ENCODE peak calls at places on chromosomes 6 and 20, in seven cellular contexts. L is cardiac muscle cell, R is PC-3, N is AG04450, T is lung, U is tibial artery, K is adrenal gland. A is an unnamed sample.
A peak's percentile ranks its signal among the peaks of the same experiment; 100 is the strongest.

GRCh38 chr6:131816869-131817268 is 9.0 kb downstream of the ENPP1 start:
- DNase-seq in L (no peak), R (no peak), N (no peak), T (no peak), U (no peak), K (no peak), A (no peak)

GRCh38 chr20:23655551-23656211 is 17.9 kb upstream of the CST3 start:
- DNase-seq in L (peak; percentile 33), R (no peak), N (no peak), T (peak; percentile 64), U (peak; percentile 85), K (no peak), A (peak; percentile 61)

GRCh38 chr6:157238346-157238745 is 85.0 kb downstream of the TMEM242 start:
- DNase-seq in L (no peak), R (no peak), N (no peak), T (no peak), U (peak; percentile 29), K (no peak), A (no peak)

GRCh38 chr6:33080127-33081089 is 4.6 kb downstream of the HLA-DPB1 start:
- DNase-seq in L (peak; percentile 82), R (no peak), N (no peak), T (peak; percentile 55), U (peak; percentile 86), K (peak; percentile 80), A (peak; percentile 73)

GRCh38 chr20:3447321-3447720 is 23.5 kb upstream of the ATRN start:
- DNase-seq in L (no peak), R (no peak), N (no peak), T (no peak), U (no peak), K (no peak), A (no peak)

GRCh38 chr6:31784270-31784925 is 7.3 kb upstream of the VWA7 start:
- DNase-seq in L (no peak), R (no peak), N (no peak), T (no peak), U (no peak), K (no peak), A (no peak)

GRCh38 chr20:38353298-38353697 is 7.0 kb downstream of the LBP start:
- DNase-seq in L (peak; percentile 48), R (no peak), N (no peak), T (no peak), U (no peak), K (no peak), A (no peak)

GRCh38 chr6:44234101-44235090 is 11.0 kb downstream of the SLC29A1 start:
- DNase-seq in L (peak; percentile 89), R (peak; percentile 60), N (peak; percentile 47), T (no peak), U (peak; percentile 94), K (peak; percentile 96), A (peak; percentile 90)

GRCh38 chr20:53839423-53840176 is 230.8 kb downstream of the BCAS1 start:
- DNase-seq in L (no peak), R (peak; percentile 43), N (no peak), T (peak; percentile 30), U (no peak), K (peak; percentile 55), A (peak; percentile 26)

GRCh38 chr20:49559411-49560081 is 8.4 kb downstream of the PTGIS start:
- DNase-seq in L (peak; percentile 95), R (no peak), N (no peak), T (no peak), U (no peak), K (peak; percentile 23), A (no peak)

GRCh38 chr20:63312268-63312667 is 19.3 kb downstream of the COL20A1 start:
- DNase-seq in L (no peak), R (no peak), N (no peak), T (no peak), U (no peak), K (no peak), A (peak; percentile 8)

GRCh38 chr20:22775671-22776139 is 191.3 kb upstream of the FOXA2 start:
- DNase-seq in L (peak; percentile 72), R (peak; percentile 96), N (no peak), T (no peak), U (no peak), K (no peak), A (no peak)

GRCh38 chr20:15100506-15101160 is 763.2 kb upstream of the FLRT3 start:
- DNase-seq in L (no peak), R (no peak), N (no peak), T (no peak), U (no peak), K (no peak), A (no peak)

GRCh38 chr20:50992336-50992732 is 30.6 kb downstream of the KCNG1 start:
- DNase-seq in L (no peak), R (no peak), N (no peak), T (no peak), U (no peak), K (no peak), A (no peak)

GRCh38 chr6:16739329-16739801 is 21.9 kb downstream of the ATXN1 start:
- DNase-seq in L (no peak), R (no peak), N (no peak), T (no peak), U (no peak), K (no peak), A (no peak)

GRCh38 chr6:16735014-16735413 is 26.2 kb downstream of the ATXN1 start:
- DNase-seq in L (no peak), R (no peak), N (no peak), T (no peak), U (no peak), K (no peak), A (no peak)

GRCh38 chr6:16737926-16738325 is 23.3 kb downstream of the ATXN1 start:
- DNase-seq in L (no peak), R (no peak), N (no peak), T (no peak), U (no peak), K (no peak), A (no peak)

GRCh38 chr6:16736856-16737255 is 24.4 kb downstream of the ATXN1 start:
- DNase-seq in L (no peak), R (peak; percentile 63), N (no peak), T (no peak), U (no peak), K (no peak), A (no peak)

GRCh38 chr6:16737389-16737788 is 23.9 kb downstream of the ATXN1 start:
- DNase-seq in L (peak; percentile 73), R (no peak), N (no peak), T (no peak), U (no peak), K (no peak), A (no peak)
- H3K27ac ChIP-seq in L (no peak overlapping the region), R (peak overlapping the region; percentile 62), N (no peak overlapping the region), T (peak overlapping the region; percentile 53), U (peak overlapping the region; percentile 38), K (peak overlapping the region; percentile 22), A (peak overlapping the region; percentile 65)

GRCh38 chr20:12110711-12111110 is 193.0 kb downstream of the BTBD3 start:
- DNase-seq in L (peak; percentile 36), R (no peak), N (no peak), T (no peak), U (no peak), K (no peak), A (no peak)

GRCh38 chr20:12111431-12112088 is 193.9 kb downstream of the BTBD3 start:
- DNase-seq in L (no peak), R (no peak), N (no peak), T (no peak), U (no peak), K (no peak), A (no peak)

GRCh38 chr20:12112089-12112474 is 194.4 kb downstream of the BTBD3 start:
- DNase-seq in L (no peak), R (peak; percentile 25), N (no peak), T (no peak), U (no peak), K (no peak), A (no peak)

GRCh38 chr20:12108842-12109241 is 191.1 kb downstream of the BTBD3 start:
- DNase-seq in L (no peak), R (peak; percentile 25), N (no peak), T (no peak), U (no peak), K (no peak), A (no peak)

GRCh38 chr20:12110274-12110673 is 192.6 kb downstream of the BTBD3 start:
- DNase-seq in L (no peak), R (no peak), N (no peak), T (no peak), U (no peak), K (no peak), A (no peak)
- H3K4me3 ChIP-seq in L (no peak overlapping the region), R (no peak overlapping the region), N (no peak overlapping the region), T (no peak overlapping the region), U (no peak overlapping the region), K (no peak overlapping the region), A (no peak overlapping the region)

GRCh38 chr6:89221971-89222887 is 5.1 kb upstream of the GABRR1 start:
- DNase-seq in L (peak; percentile 10), R (peak; percentile 37), N (no peak), T (no peak), U (peak; percentile 47), K (no peak), A (no peak)
- H3K9me3 ChIP-seq in L (no peaks in the 10 kb centered on the region), R (no peaks in the 10 kb centered on the region), N (no peaks in the 10 kb centered on the region), T (peaks cover 4% of the 10 kb centered on the region), U (no peaks in the 10 kb centered on the region), K (no peaks in the 10 kb centered on the region), A (peaks cover 8% of the 10 kb centered on the region)

GRCh38 chr20:35398660-35399144 is 13.1 kb downstream of the UQCC1 start:
- DNase-seq in L (peak; percentile 88), R (no peak), N (no peak), T (no peak), U (no peak), K (no peak), A (no peak)

GRCh38 chr20:35394271-35394670 is 17.5 kb downstream of the UQCC1 start:
- DNase-seq in L (no peak), R (no peak), N (no peak), T (no peak), U (no peak), K (no peak), A (no peak)

DNA sequence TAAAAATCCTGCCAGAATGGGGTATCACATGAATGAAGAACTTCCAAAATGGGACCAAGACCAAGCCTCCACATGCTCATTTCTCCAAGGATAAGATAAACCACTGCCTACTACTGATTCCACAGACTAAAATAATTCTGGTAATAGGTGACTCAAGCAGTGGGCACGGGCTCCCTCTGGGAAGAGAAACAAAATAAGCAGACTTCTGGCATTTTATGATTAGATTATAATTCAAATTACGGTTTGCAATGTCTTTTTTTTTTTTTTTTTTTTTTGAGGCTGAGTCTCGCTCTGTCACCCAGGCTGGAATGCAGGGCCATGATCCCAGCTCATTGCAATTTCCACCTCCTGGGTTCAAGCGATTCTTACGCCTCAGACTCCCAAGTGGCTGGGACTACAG is 16.0 kb downstream of the UQCC1 start:
- DNase-seq in L (peak; percentile 87), R (no peak), N (no peak), T (no peak), U (peak; percentile 65), K (peak; percentile 69), A (no peak)
- H3K27ac ChIP-seq in L (no peak overlapping the region), R (no peak overlapping the region), N (peak overlapping the region; percentile 39), T (no peak overlapping the region), U (peak overlapping the region; percentile 20), K (peak overlapping the region; percentile 71), A (peak overlapping the region; percentile 28)

GRCh38 chr20:37137547-37137946 is 41.6 kb upstream of the RPN2 start:
- DNase-seq in L (no peak), R (no peak), N (no peak), T (no peak), U (no peak), K (no peak), A (no peak)
- H3K4me3 ChIP-seq in L (no peak overlapping the region), R (no peak overlapping the region), N (no peak overlapping the region), T (no peak overlapping the region), U (no peak overlapping the region), K (no peak overlapping the region), A (no peak overlapping the region)

A was measured in left ventricle myocardium inferior.